ENCODE peak calls at places on chromosomes 4 and X, in seven cellular contexts. J is activated CD4-positive, CD25-positive, alpha-beta regulatory T cell treated with anti-CD3 and anti-CD28 coated beads, Interleukin-2, amount 50 U/mL, for 16 hours; I is activated naive CD8-positive, alpha-beta T cell treated with anti-CD3 and anti-CD28 coated beads for 36 hours; L is H4; N is NCI-H1092 treated with DMSO at 0.1 percent for 48 hours; D is GDM1; U is NAMALWA. C is an unnamed sample.
A peak's percentile ranks its signal among the peaks of the same experiment; 100 is the strongest.

GRCh38 chrX:10235851-10236250 is 79.1 kb downstream of the CLCN4 start:
- DNase-seq in J (no peak), I (no peak), L (peak; percentile 80), U (no peak), N (no peak), D (no peak), C (no peak)

GRCh38 chr4:172662113-172662512 is 506.5 kb upstream of the GALNT7 start:
- DNase-seq in N (no peak), J (no peak), U (no peak), D (no peak), I (no peak), L (no peak), C (no peak)

GRCh38 chr4:4443821-4444220 is 56.9 kb downstream of the NSG1 start:
- DNase-seq in J (no peak), D (no peak), L (peak; percentile 40), U (no peak), N (no peak), I (no peak), C (no peak)

GRCh38 chrX:110087485-110088356 is 84.8 kb downstream of the TMEM164 start:
- DNase-seq in J (no peak), L (peak; percentile 83), I (no peak), N (no peak), D (no peak), U (no peak), C (no peak)

GRCh38 chrX:83535417-83536244 is 27.5 kb downstream of the POU3F4 start:
- DNase-seq in I (no peak), J (no peak), U (peak; percentile 14), D (no peak), N (peak; percentile 33), L (peak; percentile 7), C (no peak)

GRCh38 chr4:76147454-76148141 is 599 bp downstream of the NUP54 start:
- DNase-seq in J (peak; percentile 7), U (peak; percentile 64), D (peak; percentile 73), L (peak; percentile 75), I (peak; percentile 65), N (peak; percentile 63), C (peak; percentile 22)

GRCh38 chrX:151974336-151975227 is at the start of gene GABRE:
- DNase-seq in D (no peak), J (no peak), U (no peak), N (no peak), I (peak; percentile 1), L (peak; percentile 25), C (no peak)

GRCh38 chrX:66110112-66110511 is 53.9 kb upstream of the HEPH start:
- DNase-seq in N (no peak), U (peak; percentile 56), L (peak; percentile 1), D (peak; percentile 38), J (no peak), I (no peak), C (no peak)

GRCh38 chrX:8731579-8732395 is at the start of gene ANOS1:
- DNase-seq in L (peak; percentile 25), D (no peak), N (peak; percentile 32), J (no peak), I (no peak), U (no peak), C (no peak)

GRCh38 chr4:168656946-168657473 is 160.2 kb downstream of the PALLD start:
- DNase-seq in J (no peak), U (no peak), N (no peak), L (no peak), D (no peak), I (no peak), C (no peak)

GRCh38 chr4:74230902-74231499 is 73.1 kb downstream of the MTHFD2L start:
- DNase-seq in U (no peak), L (peak; percentile 99), N (no peak), D (peak; percentile 65), J (no peak), I (no peak), C (no peak)

GRCh38 chrX:68415289-68415688 is 18.0 kb downstream of the OPHN1 start:
- DNase-seq in N (no peak), I (no peak), J (no peak), L (peak; percentile 72), U (no peak), D (no peak), C (no peak)

GRCh38 chr4:95550566-95550965 is 1.8 kb upstream of the UNC5C start:
- DNase-seq in U (no peak), J (no peak), L (no peak), N (no peak), I (no peak), D (no peak), C (no peak)

GRCh38 chrX:39836802-39837420 is 260.8 kb downstream of the BCOR start:
- DNase-seq in J (no peak), I (no peak), D (peak; percentile 50), U (no peak), L (no peak), N (no peak), C (no peak)

C was measured in stimulated activated naive CD4-positive, alpha-beta T cell treated with Interleukin-2 at 50 U/mL for 16 hours.